ENCODE peak calls at places on chromosomes 11 and 22, in ten cellular contexts. P, R, V, H, M, G, W, X, U and S are unnamed samples.
A peak's percentile ranks its signal among the peaks of the same experiment; 100 is the strongest.

GRCh38 chr22:49792107-49792506 is 35.6 kb downstream of the BRD1 start:
- DNase-seq in P (no peak), R (no peak), V (no peak), H (no peak), M (no peak), G (no peak), W (no peak), X (no peak), U (no peak), S (no peak)

GRCh38 chr22:45125198-45125597 is 38.5 kb upstream of the NUP50 start:
- DNase-seq in P (no peak), R (no peak), V (peak; percentile 94), H (no peak), M (no peak), G (no peak), W (no peak), X (no peak), U (no peak), S (no peak)

GRCh38 chr22:21984793-21985192 is 2.2 kb upstream of the TOP3B start:
- DNase-seq in P (peak; percentile 98), R (no peak), V (peak; percentile 40), H (no peak), M (no peak), G (no peak), W (no peak), X (peak; percentile 67), U (no peak), S (no peak)

GRCh38 chr22:33073989-33074391 is 15.8 kb upstream of the SYN3 start:
- DNase-seq in P (no peak), R (no peak), V (no peak), H (no peak), M (no peak), G (no peak), W (no peak), X (no peak), U (no peak), S (no peak)

GRCh38 chr11:49499117-49499516 is 290.7 kb upstream of the FOLH1 start:
- DNase-seq in P (no peak), R (no peak), V (no peak), H (no peak), M (no peak), G (no peak), W (no peak), X (no peak), U (no peak), S (no peak)

GRCh38 chr11:102158151-102158734 is 48.0 kb downstream of the YAP1 start:
- DNase-seq in P (no peak), R (no peak), V (no peak), H (no peak), M (no peak), G (no peak), W (no peak), X (no peak), U (no peak), S (peak; percentile 9)

GRCh38 chr22:49569286-49570031 is 258.2 kb downstream of the BRD1 start:
- DNase-seq in P (no peak), R (no peak), V (no peak), H (peak; percentile 48), M (peak; percentile 44), G (no peak), W (peak; percentile 6), X (no peak), U (peak; percentile 17), S (no peak)

GRCh38 chr22:49756656-49757055 is 71.0 kb downstream of the BRD1 start:
- DNase-seq in P (no peak), R (no peak), V (no peak), H (peak; percentile 52), M (no peak), G (no peak), W (no peak), X (no peak), U (peak; percentile 18), S (no peak)

GRCh38 chr22:17783317-17783716 is 9.0 kb upstream of the BID start:
- DNase-seq in P (no peak), R (no peak), V (no peak), H (no peak), M (no peak), G (no peak), W (no peak), X (no peak), U (no peak), S (no peak)

GRCh38 chr22:20446383-20446970 is 8.9 kb upstream of the SCARF2 start:
- DNase-seq in P (no peak), R (no peak), V (no peak), H (no peak), M (peak; percentile 23), G (no peak), W (no peak), X (no peak), U (no peak), S (no peak)

GRCh38 chr11:94525933-94526332 is 13.7 kb downstream of the C11orf97 start:
- DNase-seq in P (peak; percentile 52), R (peak; percentile 78), V (peak; percentile 74), H (peak; percentile 82), M (peak; percentile 63), G (peak; percentile 75), W (peak; percentile 55), X (peak; percentile 89), U (peak; percentile 81), S (peak; percentile 98)

GRCh38 chr22:40560551-40560950 is 76.0 kb downstream of the MRTFA start:
- DNase-seq in P (peak; percentile 69), R (no peak), V (peak; percentile 65), H (no peak), M (no peak), G (no peak), W (no peak), X (no peak), U (no peak), S (no peak)

GRCh38 chr11:48096588-48097525 is 116.5 kb downstream of the PTPRJ start:
- DNase-seq in P (no peak), R (no peak), V (peak; percentile 39), H (no peak), M (no peak), G (no peak), W (no peak), X (no peak), U (no peak), S (no peak)

GRCh38 chr11:46562527-46562926 is 31.3 kb downstream of the AMBRA1 start:
- DNase-seq in P (no peak), R (no peak), V (no peak), H (no peak), M (no peak), G (no peak), W (no peak), X (no peak), U (no peak), S (no peak)
- H3K4me1 ChIP-seq in P (peaks cover 19% of the 10 kb centered on the region), R (peaks cover 37% of the 10 kb centered on the region), V (peaks cover 13% of the 10 kb centered on the region), H (peaks cover 28% of the 10 kb centered on the region), M (peaks cover 14% of the 10 kb centered on the region), G (peaks cover 5% of the 10 kb centered on the region), W (peaks cover 3% of the 10 kb centered on the region), X (peaks cover 11% of the 10 kb centered on the region), U (peaks cover 27% of the 10 kb centered on the region), S (peaks cover 9% of the 10 kb centered on the region)

GRCh38 chr22:19429950-19430889 is 1.3 kb downstream of the HIRA start:
- DNase-seq in P (peak; percentile 93), R (peak; percentile 45), V (peak; percentile 78), H (no peak), M (peak; percentile 85), G (no peak), W (no peak), X (peak; percentile 47), U (peak; percentile 59), S (peak; percentile 74)
- TF ChIP-seq POLR2A in P (no peak), R (no peak), V (no peak), H (no peak), M (no peak), G (no peak), W (no peak), X (no peak), U (no peak), S (peak; percentile 62)

GRCh38 chr11:69966910-69967309 is 111.2 kb upstream of the ANO1 start:
- DNase-seq in P (no peak), R (no peak), V (no peak), H (no peak), M (no peak), G (no peak), W (no peak), X (no peak), U (no peak), S (no peak)
- H3K36me3 ChIP-seq in P (no peaks in the 10 kb centered on the region), R (no peaks in the 10 kb centered on the region), V (no peaks in the 10 kb centered on the region), H (no peaks in the 10 kb centered on the region), M (no peaks in the 10 kb centered on the region), G (no peaks in the 10 kb centered on the region), W (no peaks in the 10 kb centered on the region), X (no peaks in the 10 kb centered on the region), U (no peaks in the 10 kb centered on the region), S (no peaks in the 10 kb centered on the region)

DNA sequence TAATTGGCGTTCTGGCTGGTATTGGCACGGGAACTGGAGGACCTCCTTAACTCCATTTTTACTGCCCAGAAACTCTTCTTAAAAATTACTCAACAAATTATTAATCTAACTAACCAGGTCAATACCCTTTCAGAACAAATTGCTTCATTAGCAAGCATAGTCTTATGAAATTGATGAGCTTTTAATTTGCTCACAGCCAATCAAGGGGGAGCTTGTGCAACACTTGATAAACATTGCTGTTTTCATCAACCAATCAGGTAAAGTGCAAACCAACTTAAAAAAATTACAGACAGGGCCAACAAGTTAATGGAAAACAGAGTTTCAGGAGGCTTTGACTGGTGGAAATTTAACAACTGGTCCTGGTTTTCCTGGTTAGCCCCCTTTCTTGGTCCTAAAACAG is 4.6 kb upstream of the APOL3 start:
- DNase-seq in P (no peak), R (no peak), V (no peak), H (no peak), M (no peak), G (no peak), W (no peak), X (no peak), U (peak; percentile 6), S (no peak)
- H3K4me1 ChIP-seq in P (no peaks in the 10 kb centered on the region), R (peaks cover 8% of the 10 kb centered on the region), V (no peaks in the 10 kb centered on the region), H (peaks cover 12% of the 10 kb centered on the region), M (peaks cover 55% of the 10 kb centered on the region), G (no peaks in the 10 kb centered on the region), W (peaks cover 8% of the 10 kb centered on the region), X (peaks cover 4% of the 10 kb centered on the region), U (peaks cover 18% of the 10 kb centered on the region), S (peaks cover 6% of the 10 kb centered on the region)

DNA sequence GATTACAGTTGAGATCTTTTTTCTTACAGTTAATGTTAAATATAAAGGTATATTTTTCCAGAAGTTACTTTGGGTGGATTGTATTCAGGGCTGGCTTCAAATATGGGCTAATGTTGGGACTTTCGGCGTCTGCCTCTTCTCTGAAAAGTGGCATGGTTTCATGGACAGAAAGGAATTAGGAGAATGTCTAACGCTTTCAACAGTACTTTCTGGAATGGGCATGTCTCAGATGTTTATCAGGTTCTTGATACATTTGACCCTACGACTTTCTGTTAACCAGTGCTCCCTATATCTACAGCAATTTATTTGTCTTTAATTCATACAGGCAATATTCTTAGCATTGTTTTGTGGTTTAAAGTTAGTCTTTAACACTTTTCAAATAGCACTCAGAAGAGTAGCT is 33.7 kb downstream of the ZC3H12C start:
- DNase-seq in P (no peak), R (no peak), V (no peak), H (no peak), M (no peak), G (no peak), W (no peak), X (no peak), U (no peak), S (no peak)
- TF ChIP-seq POLR2A in P (no peak), R (no peak), V (no peak), H (no peak), M (no peak), G (no peak), W (no peak), X (no peak), U (no peak), S (no peak)